ENCODE peak calls at places on chromosomes 16 and 17, in four cellular contexts. V is activated effector memory CD4-positive, alpha-beta T cell treated with Interleukin-2 at 50 U/mL for 16 hours; Z is mucosa of descending colon; S is AG08395. B is an unnamed sample.

GRCh38 chr16:67594956-67595355 is 32.6 kb downstream of the CTCF start:
- DNase-seq in V (no peak), Z (no peak), S (no peak), B (peak)

GRCh38 chr16:10511829-10512228 is 68.6 kb downstream of the EMP2 start:
- DNase-seq in V (no peak), Z (no peak), S (no peak), B (no peak)

GRCh38 chr16:48524348-48525200 is 85.4 kb downstream of the N4BP1 start:
- DNase-seq in V (no peak), Z (no peak), S (no peak), B (peak)

GRCh38 chr16:67857547-67858233 is 10.2 kb upstream of the CENPT start:
- DNase-seq in V (no peak), Z (peak), S (peak), B (peak)

GRCh38 chr17:5762191-5762590 is 177.9 kb upstream of the NLRP1 start:
- DNase-seq in V (no peak), Z (no peak), S (no peak), B (no peak)

GRCh38 chr17:52170963-52171572 is 12.6 kb upstream of the CA10 start:
- DNase-seq in V (no peak), Z (no peak), S (no peak), B (no peak)

GRCh38 chr16:65059421-65059980 is 62.4 kb downstream of the CDH11 start:
- DNase-seq in V (no peak), Z (no peak), S (no peak), B (no peak)

GRCh38 chr17:30952645-30953393 is 18.0 kb upstream of the RNF135 start:
- DNase-seq in V (no peak), Z (no peak), S (no peak), B (no peak)

GRCh38 chr16:67164599-67165061 is at the start of gene HSF4:
- DNase-seq in V (no peak), Z (peak), S (peak), B (peak)

GRCh38 chr17:50055055-50055425 is 870 bp upstream of the ITGA3 start:
- DNase-seq in V (peak), Z (peak), S (no peak), B (peak)

GRCh38 chr17:55926276-55926995 is 175.6 kb downstream of the PCTP start:
- DNase-seq in V (no peak), Z (no peak), S (no peak), B (no peak)

GRCh38 chr16:466651-467050 is 41.2 kb downstream of the RAB11FIP3 start:
- DNase-seq in V (no peak), Z (no peak), S (no peak), B (no peak)

GRCh38 chr17:50478391-50479361 is at the start of gene RSAD1:
- DNase-seq in V (peak), Z (peak), S (peak), B (peak)

GRCh38 chr17:72432143-72432604 is 311.4 kb downstream of the SOX9 start:
- DNase-seq in V (no peak), Z (peak), S (no peak), B (no peak)

GRCh38 chr16:50267151-50267631 is 840 bp downstream of the ADCY7 start:
- DNase-seq in V (no peak), Z (peak), S (no peak), B (peak)

GRCh38 chr16:8644513-8645140 is 23.1 kb downstream of the METTL22 start:
- DNase-seq in V (no peak), Z (peak), S (no peak), B (peak)

GRCh38 chr16:5502944-5503343 is 405.3 kb upstream of the EEF2KMT start:
- DNase-seq in V (no peak), Z (no peak), S (no peak), B (no peak)

GRCh38 chr17:75783069-75783783 is 1.4 kb upstream of the UNK start:
- DNase-seq in V (no peak), Z (no peak), S (no peak), B (no peak)

GRCh38 chr17:57281887-57282653 is 25.7 kb downstream of the MSI2 start:
- DNase-seq in V (no peak), Z (no peak), S (no peak), B (no peak)

GRCh38 chr16:55968221-55968620 is 93.0 kb upstream of the CES5A start:
- DNase-seq in V (no peak), Z (no peak), S (no peak), B (no peak)

GRCh38 chr16:12255919-12256665 is 279.6 kb downstream of the SNX29 start:
- DNase-seq in V (no peak), Z (no peak), S (no peak), B (no peak)

GRCh38 chr17:40779181-40779909 is 3.0 kb downstream of the KRT27 start:
- DNase-seq in V (no peak), Z (no peak), S (no peak), B (no peak)

GRCh38 chr17:58337600-58338453 is 9.2 kb upstream of the TSPOAP1 start:
- DNase-seq in V (peak), Z (peak), S (peak), B (peak)

GRCh38 chr17:83012873-83013778 is 66.3 kb upstream of the METRNL start:
- DNase-seq in V (no peak), Z (no peak), S (peak), B (no peak)

B was measured in right lobe of liver.